ENCODE peak calls at places on chromosomes 3 and 15, in seven cellular contexts. One of them, this sample, is unnamed.
A peak's percentile ranks its signal among the peaks of the same experiment; 100 is the strongest.

GRCh38 chr15:95371664-95372063 is 958.8 kb upstream of the NR2F2 start:
- DNase-seq in trophoblast cell: no peak
- DNase-seq in neuronal stem cell: no peak
- DNase-seq in H9: no peak
- DNase-seq in mesenchymal stem cell: no peak
- DNase-seq in IMR-90: peak; percentile 79
- DNase-seq in H1: no peak
- DNase-seq in this sample: peak; percentile 4

GRCh38 chr15:85743392-85744045 is 51.2 kb downstream of the KLHL25 start:
- DNase-seq in IMR-90: no peak
- DNase-seq in H1: no peak
- DNase-seq in trophoblast cell: no peak
- DNase-seq in H9: no peak
- DNase-seq in mesenchymal stem cell: no peak
- DNase-seq in neuronal stem cell: no peak
- DNase-seq in this sample: no peak

GRCh38 chr3:175222356-175222755 is 363.2 kb downstream of the NAALADL2 start:
- DNase-seq in H9: no peak
- DNase-seq in H1: no peak
- DNase-seq in trophoblast cell: no peak
- DNase-seq in IMR-90: no peak
- DNase-seq in neuronal stem cell: no peak
- DNase-seq in mesenchymal stem cell: no peak
- DNase-seq in this sample: no peak

GRCh38 chr3:146308222-146308621 is 57.3 kb upstream of the PLSCR4 start:
- DNase-seq in H1: no peak
- DNase-seq in H9: no peak
- DNase-seq in IMR-90: peak; percentile 89
- DNase-seq in mesenchymal stem cell: peak; percentile 60
- DNase-seq in neuronal stem cell: no peak
- DNase-seq in trophoblast cell: no peak
- DNase-seq in this sample: no peak

GRCh38 chr15:70375586-70375985 is 277.9 kb upstream of the TLE3 start:
- DNase-seq in mesenchymal stem cell: no peak
- DNase-seq in H9: no peak
- DNase-seq in IMR-90: no peak
- DNase-seq in H1: no peak
- DNase-seq in trophoblast cell: no peak
- DNase-seq in neuronal stem cell: no peak
- DNase-seq in this sample: no peak

GRCh38 chr3:10962481-10963036 is 30.0 kb upstream of the SLC6A1 start:
- DNase-seq in H1: no peak
- DNase-seq in neuronal stem cell: no peak
- DNase-seq in H9: no peak
- DNase-seq in trophoblast cell: no peak
- DNase-seq in IMR-90: no peak
- DNase-seq in mesenchymal stem cell: no peak
- DNase-seq in this sample: no peak

GRCh38 chr3:89032331-89033063 is 74.9 kb upstream of the EPHA3 start:
- DNase-seq in trophoblast cell: no peak
- DNase-seq in neuronal stem cell: no peak
- DNase-seq in mesenchymal stem cell: peak; percentile 67
- DNase-seq in IMR-90: peak; percentile 6
- DNase-seq in H1: no peak
- DNase-seq in H9: no peak
- DNase-seq in this sample: no peak

GRCh38 chr3:54600441-54601204 is 327.2 kb downstream of the LRTM1 start:
- DNase-seq in trophoblast cell: no peak
- DNase-seq in neuronal stem cell: no peak
- DNase-seq in H9: no peak
- DNase-seq in mesenchymal stem cell: no peak
- DNase-seq in H1: no peak
- DNase-seq in IMR-90: no peak
- DNase-seq in this sample: peak; percentile 21

GRCh38 chr15:62519900-62520299 is 354.8 kb upstream of the C2CD4B start:
- DNase-seq in H1: no peak
- DNase-seq in trophoblast cell: no peak
- DNase-seq in mesenchymal stem cell: no peak
- DNase-seq in IMR-90: no peak
- DNase-seq in H9: no peak
- DNase-seq in neuronal stem cell: no peak
- DNase-seq in this sample: no peak

GRCh38 chr3:89303721-89304120 is 196.3 kb downstream of the EPHA3 start:
- DNase-seq in H1: no peak
- DNase-seq in IMR-90: peak; percentile 44
- DNase-seq in mesenchymal stem cell: no peak
- DNase-seq in neuronal stem cell: no peak
- DNase-seq in H9: no peak
- DNase-seq in trophoblast cell: no peak
- DNase-seq in this sample: no peak

GRCh38 chr15:22949074-22949547 is 31.1 kb downstream of the CYFIP1 start:
- DNase-seq in mesenchymal stem cell: peak; percentile 72
- DNase-seq in neuronal stem cell: peak; percentile 54
- DNase-seq in H1: peak; percentile 47
- DNase-seq in trophoblast cell: peak; percentile 25
- DNase-seq in IMR-90: peak; percentile 24
- DNase-seq in H9: peak; percentile 81
- DNase-seq in this sample: peak; percentile 89

GRCh38 chr3:80612366-80612765 is 844.6 kb upstream of the ROBO1 start:
- DNase-seq in trophoblast cell: no peak
- DNase-seq in H9: no peak
- DNase-seq in H1: no peak
- DNase-seq in neuronal stem cell: no peak
- DNase-seq in IMR-90: no peak
- DNase-seq in mesenchymal stem cell: no peak
- DNase-seq in this sample: no peak

GRCh38 chr3:47429476-47430270 is 46.1 kb downstream of the SCAP start:
- DNase-seq in IMR-90: no peak
- DNase-seq in trophoblast cell: peak; percentile 80
- DNase-seq in mesenchymal stem cell: no peak
- DNase-seq in H9: peak; percentile 7
- DNase-seq in H1: no peak
- DNase-seq in neuronal stem cell: no peak
- DNase-seq in this sample: no peak

GRCh38 chr3:23084367-23084766 is 118.8 kb upstream of the UBE2E2 start:
- DNase-seq in H9: no peak
- DNase-seq in IMR-90: no peak
- DNase-seq in trophoblast cell: no peak
- DNase-seq in neuronal stem cell: no peak
- DNase-seq in H1: no peak
- DNase-seq in mesenchymal stem cell: no peak
- DNase-seq in this sample: no peak

GRCh38 chr15:58909616-58910015 is 23.9 kb downstream of the SLTM start:
- DNase-seq in trophoblast cell: no peak
- DNase-seq in mesenchymal stem cell: peak; percentile 20
- DNase-seq in H1: no peak
- DNase-seq in neuronal stem cell: no peak
- DNase-seq in H9: no peak
- DNase-seq in IMR-90: peak; percentile 35
- DNase-seq in this sample: no peak

GRCh38 chr15:36653851-36654250 is 74.4 kb downstream of the CDIN1 start:
- DNase-seq in H9: no peak
- DNase-seq in neuronal stem cell: no peak
- DNase-seq in H1: no peak
- DNase-seq in mesenchymal stem cell: no peak
- DNase-seq in trophoblast cell: no peak
- DNase-seq in IMR-90: no peak
- DNase-seq in this sample: no peak

GRCh38 chr3:14439501-14440167 is 37.2 kb downstream of the SLC6A6 start:
- DNase-seq in trophoblast cell: no peak
- DNase-seq in neuronal stem cell: no peak
- DNase-seq in H1: no peak
- DNase-seq in H9: no peak
- DNase-seq in IMR-90: peak; percentile 52
- DNase-seq in mesenchymal stem cell: no peak
- DNase-seq in this sample: no peak

GRCh38 chr15:34336947-34337556 is 529 bp downstream of the SLC12A6 start:
- DNase-seq in trophoblast cell: no peak
- DNase-seq in mesenchymal stem cell: no peak
- DNase-seq in neuronal stem cell: no peak
- DNase-seq in H9: no peak
- DNase-seq in H1: no peak
- DNase-seq in IMR-90: no peak
- DNase-seq in this sample: no peak

GRCh38 chr3:181693280-181693679 is 18.4 kb upstream of the SOX2 start:
- DNase-seq in trophoblast cell: no peak
- DNase-seq in H9: no peak
- DNase-seq in neuronal stem cell: no peak
- DNase-seq in IMR-90: no peak
- DNase-seq in H1: no peak
- DNase-seq in mesenchymal stem cell: no peak
- DNase-seq in this sample: no peak

GRCh38 chr3:45885979-45886711 is at the start of gene CCR9:
- DNase-seq in neuronal stem cell: no peak
- DNase-seq in IMR-90: no peak
- DNase-seq in mesenchymal stem cell: no peak
- DNase-seq in H9: no peak
- DNase-seq in trophoblast cell: no peak
- DNase-seq in H1: no peak
- DNase-seq in this sample: no peak

GRCh38 chr3:45889278-45889833 is 3.0 kb downstream of the CCR9 start:
- DNase-seq in IMR-90: no peak
- DNase-seq in trophoblast cell: no peak
- DNase-seq in H9: no peak
- DNase-seq in H1: no peak
- DNase-seq in mesenchymal stem cell: no peak
- DNase-seq in neuronal stem cell: no peak
- DNase-seq in this sample: no peak

GRCh38 chr3:45887759-45888511 is 1.6 kb downstream of the CCR9 start:
- DNase-seq in H9: no peak
- DNase-seq in IMR-90: peak; percentile 28
- DNase-seq in neuronal stem cell: no peak
- DNase-seq in mesenchymal stem cell: no peak
- DNase-seq in trophoblast cell: peak; percentile 1
- DNase-seq in H1: no peak
- DNase-seq in this sample: no peak

GRCh38 chr3:45884368-45885201 is 1.8 kb upstream of the CCR9 start:
- DNase-seq in H9: no peak
- DNase-seq in neuronal stem cell: no peak
- DNase-seq in mesenchymal stem cell: no peak
- DNase-seq in H1: no peak
- DNase-seq in trophoblast cell: no peak
- DNase-seq in IMR-90: no peak
- DNase-seq in this sample: no peak

GRCh38 chr3:45887285-45887684 is 942 bp downstream of the CCR9 start:
- DNase-seq in neuronal stem cell: no peak
- DNase-seq in IMR-90: peak; percentile 12
- DNase-seq in H1: no peak
- DNase-seq in trophoblast cell: peak; percentile 46
- DNase-seq in H9: no peak
- DNase-seq in mesenchymal stem cell: no peak
- DNase-seq in this sample: no peak
- H3K27ac ChIP-seq in neuronal stem cell: no peak overlapping the region
- H3K27ac ChIP-seq in IMR-90: no peak overlapping the region
- H3K27ac ChIP-seq in H1: no peak overlapping the region
- H3K27ac ChIP-seq in trophoblast cell: no peak overlapping the region
- H3K27ac ChIP-seq in H9: no peak overlapping the region
- H3K27ac ChIP-seq in mesenchymal stem cell: no peak overlapping the region
- H3K27ac ChIP-seq in this sample: no peak overlapping the region

DNA sequence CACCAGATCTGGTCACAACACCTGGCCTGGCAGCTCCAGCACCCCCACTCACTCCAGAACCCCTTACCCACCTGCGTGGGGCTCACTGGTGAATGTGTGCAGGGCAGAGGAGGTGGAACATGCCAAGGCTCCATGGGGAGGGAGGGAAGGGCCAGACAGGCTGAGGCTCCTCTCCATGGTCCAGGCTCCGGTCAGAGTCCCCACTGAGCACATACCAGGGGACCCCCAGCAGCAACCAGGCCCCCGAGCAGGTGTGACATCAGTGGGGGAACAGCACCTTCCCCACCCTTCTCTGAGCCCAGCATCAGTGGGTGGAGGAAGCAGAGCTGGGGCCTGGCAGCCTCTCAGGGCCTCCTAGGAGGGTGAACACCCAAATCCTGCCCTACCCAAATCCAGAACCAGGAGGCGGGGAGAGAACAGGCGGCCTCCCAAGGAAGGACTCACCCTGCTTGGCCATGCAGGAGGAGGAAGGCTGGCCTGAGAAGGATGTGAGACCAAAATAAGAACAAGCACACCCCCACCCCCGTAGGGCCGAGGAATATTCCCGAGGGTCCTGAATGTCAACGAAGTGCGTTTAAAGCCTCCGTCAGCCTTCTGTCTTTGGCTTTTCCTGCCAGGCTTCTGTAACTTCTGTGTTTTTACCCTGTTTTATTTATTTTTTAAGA is 1.1 kb upstream of the GP9 start:
- DNase-seq in H9: no peak
- DNase-seq in trophoblast cell: no peak
- DNase-seq in neuronal stem cell: no peak
- DNase-seq in mesenchymal stem cell: no peak
- DNase-seq in H1: no peak
- DNase-seq in IMR-90: no peak
- DNase-seq in this sample: no peak
- H3K23ac ChIP-seq in H9: no peak overlapping the region
- H3K23ac ChIP-seq in trophoblast cell: no peak overlapping the region
- H3K23ac ChIP-seq in neuronal stem cell: no peak overlapping the region
- H3K23ac ChIP-seq in mesenchymal stem cell: no peak overlapping the region
- H3K23ac ChIP-seq in H1: no peak overlapping the region
- H3K23ac ChIP-seq in IMR-90: no peak overlapping the region
- H3K23ac ChIP-seq in this sample: no peak overlapping the region

DNA sequence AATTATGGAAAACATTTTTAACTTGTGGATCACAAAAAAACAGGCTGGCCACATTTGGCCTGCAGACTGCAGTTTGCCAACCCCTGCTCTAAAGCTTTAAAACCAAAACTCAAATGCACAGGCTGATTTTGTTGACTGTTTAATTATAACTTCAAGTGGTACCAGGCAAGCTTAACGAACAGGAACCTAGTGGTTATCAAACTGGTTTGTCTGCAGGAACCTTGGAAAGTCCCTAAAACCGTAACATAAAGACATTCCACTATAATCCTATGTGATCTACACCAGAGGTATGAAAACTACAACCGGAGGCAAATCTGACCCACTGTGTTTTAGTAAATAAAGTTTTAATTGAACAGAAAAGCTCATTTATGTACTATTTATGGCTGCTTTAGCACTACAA is 52.4 kb downstream of the TBL1XR1 start:
- DNase-seq in trophoblast cell: peak; percentile 80
- DNase-seq in neuronal stem cell: no peak
- DNase-seq in mesenchymal stem cell: no peak
- DNase-seq in H1: no peak
- DNase-seq in IMR-90: no peak
- DNase-seq in H9: no peak
- DNase-seq in this sample: no peak
- H3K27ac ChIP-seq in trophoblast cell: no peak overlapping the region
- H3K27ac ChIP-seq in neuronal stem cell: no peak overlapping the region
- H3K27ac ChIP-seq in mesenchymal stem cell: no peak overlapping the region
- H3K27ac ChIP-seq in H1: no peak overlapping the region
- H3K27ac ChIP-seq in IMR-90: no peak overlapping the region
- H3K27ac ChIP-seq in H9: no peak overlapping the region
- H3K27ac ChIP-seq in this sample: no peak overlapping the region

DNA sequence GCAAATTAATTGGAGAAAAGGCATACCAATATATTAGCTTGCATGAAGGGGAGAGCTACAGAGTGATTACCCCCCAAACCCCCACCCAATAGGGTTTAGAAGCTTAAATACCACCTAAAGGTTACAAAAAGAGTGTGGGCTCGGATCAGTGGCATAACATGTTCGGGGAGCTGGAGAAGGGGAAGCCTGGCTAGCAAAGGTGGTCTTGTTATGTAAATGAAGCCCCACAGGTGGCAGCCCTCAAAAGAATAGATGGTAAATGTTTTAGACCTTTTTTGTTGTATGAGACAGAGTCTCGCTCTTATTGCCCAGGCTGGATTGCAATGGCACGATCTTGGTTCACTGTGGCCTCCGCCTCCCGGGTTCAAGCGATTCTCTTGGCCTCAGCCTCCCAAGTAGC is 10.9 kb upstream of the PXK start:
- DNase-seq in H1: peak; percentile 46
- DNase-seq in H9: peak; percentile 74
- DNase-seq in neuronal stem cell: no peak
- DNase-seq in mesenchymal stem cell: no peak
- DNase-seq in IMR-90: no peak
- DNase-seq in trophoblast cell: no peak
- DNase-seq in this sample: no peak
- H3K23ac ChIP-seq in H1: no peak overlapping the region
- H3K23ac ChIP-seq in H9: no peak overlapping the region
- H3K23ac ChIP-seq in neuronal stem cell: no peak overlapping the region
- H3K23ac ChIP-seq in mesenchymal stem cell: no peak overlapping the region
- H3K23ac ChIP-seq in IMR-90: no peak overlapping the region
- H3K23ac ChIP-seq in trophoblast cell: no peak overlapping the region
- H3K23ac ChIP-seq in this sample: no peak overlapping the region